ENCODE peak calls at places on chromosomes 2 and 18, in eight cellular contexts. U, F, S, T, B, X, Y and K are unnamed samples.

GRCh38 chr2:58967736-58968135 is 726.6 kb upstream of the FANCL start:
- DNase-seq in B (no peak), T (peak), Y (no peak), S (no peak), X (no peak), F (no peak), U (no peak), K (no peak)

GRCh38 chr18:13427354-13427753 is 208.8 kb downstream of the LDLRAD4 start:
- DNase-seq in Y (no peak), U (no peak), X (no peak), F (no peak), T (no peak), S (no peak), B (no peak), K (no peak)

GRCh38 chr18:23588836-23589560 is 2.7 kb upstream of the NPC1 start:
- DNase-seq in U (no peak), F (no peak), Y (peak), S (no peak), B (no peak), T (no peak), X (no peak), K (no peak)

GRCh38 chr2:68251855-68252406 is 401 bp downstream of the PPP3R1 start:
- DNase-seq in X (peak), B (peak), U (no peak), Y (peak), T (peak), S (peak), F (peak), K (peak)

GRCh38 chr2:46394649-46395510 is 84.5 kb upstream of the TMEM247 start:
- DNase-seq in T (no peak), X (no peak), U (no peak), S (peak), F (no peak), B (no peak), Y (no peak), K (no peak)

GRCh38 chr2:240229603-240230423 is 89.4 kb upstream of the OTOS start:
- DNase-seq in T (peak), Y (no peak), F (no peak), S (peak), U (no peak), X (no peak), B (no peak), K (peak)

GRCh38 chr2:238097988-238098853 is 1.9 kb upstream of the ESPNL start:
- DNase-seq in Y (peak), X (no peak), U (peak), B (no peak), S (peak), T (no peak), F (no peak), K (peak)

GRCh38 chr2:219104107-219105050 is 43.7 kb upstream of the IHH start:
- DNase-seq in S (no peak), F (no peak), T (no peak), B (no peak), X (no peak), U (peak), Y (peak), K (no peak)

GRCh38 chr2:160842286-160842685 is 317.9 kb upstream of the TANK start:
- DNase-seq in S (no peak), B (no peak), Y (no peak), X (no peak), U (no peak), F (no peak), T (no peak), K (no peak)

GRCh38 chr2:219461061-219461514 is 26.4 kb downstream of the SPEG start:
- DNase-seq in Y (peak), B (no peak), T (no peak), U (no peak), S (no peak), F (no peak), X (no peak), K (peak)

GRCh38 chr2:54522624-54523281 is 66.6 kb downstream of the SPTBN1 start:
- DNase-seq in U (peak), B (peak), T (peak), Y (peak), X (peak), F (peak), S (peak), K (peak)

GRCh38 chr2:187924293-187924692 is 367.4 kb upstream of the GULP1 start:
- DNase-seq in T (no peak), X (no peak), S (no peak), U (no peak), F (no peak), B (no peak), Y (no peak), K (no peak)

GRCh38 chr2:6955523-6956136 is 38.4 kb downstream of the RNF144A start:
- DNase-seq in T (no peak), U (no peak), F (no peak), S (no peak), X (no peak), Y (peak), B (no peak), K (no peak)

GRCh38 chr2:121284424-121285076 is 452 bp downstream of the TFCP2L1 start:
- DNase-seq in F (no peak), Y (peak), T (peak), B (no peak), X (no peak), U (no peak), S (no peak), K (peak)

GRCh38 chr18:80179857-80180558 is 67.3 kb downstream of the PARD6G start:
- DNase-seq in S (no peak), Y (no peak), T (no peak), X (no peak), B (no peak), U (no peak), F (no peak), K (peak)

GRCh38 chr2:226215902-226216503 is 583.6 kb downstream of the IRS1 start:
- DNase-seq in S (peak), U (peak), X (peak), B (peak), T (peak), Y (peak), F (peak), K (peak)

GRCh38 chr2:100606332-100606731 is 43.5 kb downstream of the PDCL3 start:
- DNase-seq in F (no peak), U (no peak), X (no peak), Y (no peak), B (no peak), S (no peak), T (no peak), K (no peak)

GRCh38 chr2:64237266-64237665 is 93.0 kb upstream of the PELI1 start:
- DNase-seq in S (no peak), U (no peak), X (no peak), T (no peak), B (no peak), F (no peak), Y (no peak), K (no peak)